ENCODE peak calls at places on chromosomes 7 and 10, in six cellular contexts. C is psoas muscle; M is left lobe of liver; V is adrenal gland; F is activated CD4-positive, CD25-positive, alpha-beta regulatory T cell treated with anti-CD3 and anti-CD28 coated beads, Interleukin-2, amount 50 U/mL, for 16 hours; G is kidney tubule cell. P is an unnamed sample.

GRCh38 chr10:22629843-22630228 is 84.5 kb downstream of the PIP4K2A start:
- DNase-seq in C (no peak), M (no peak), V (no peak), F (no peak), G (no peak), P (no peak)

GRCh38 chr10:28241766-28242399 is 61.0 kb downstream of the MPP7 start:
- DNase-seq in C (no peak), M (no peak), V (no peak), F (no peak), G (peak), P (no peak)

GRCh38 chr7:96770758-96771157 is 61.1 kb upstream of the SEM1 start:
- DNase-seq in C (no peak), M (no peak), V (no peak), F (no peak), G (no peak), P (no peak)

GRCh38 chr10:25627606-25628005 is 306.4 kb upstream of the MYO3A start:
- DNase-seq in C (no peak), M (no peak), V (no peak), F (no peak), G (no peak), P (no peak)

GRCh38 chr10:103652599-103653281 is 159.2 kb downstream of the NEURL1 start:
- DNase-seq in C (peak), M (no peak), V (no peak), F (no peak), G (no peak), P (no peak)

GRCh38 chr10:72738476-72738875 is 46.5 kb downstream of the MCU start:
- DNase-seq in C (no peak), M (no peak), V (no peak), F (no peak), G (no peak), P (no peak)

GRCh38 chr10:31751401-31752080 is 177.1 kb downstream of the ARHGAP12 start:
- DNase-seq in C (no peak), M (no peak), V (peak), F (no peak), G (no peak), P (no peak)

GRCh38 chr7:133230591-133231194 is 22.2 kb upstream of the EXOC4 start:
- DNase-seq in C (no peak), M (no peak), V (peak), F (peak), G (peak), P (peak)

GRCh38 chr7:97770845-97771244 is 39.0 kb downstream of the TAC1 start:
- DNase-seq in C (no peak), M (no peak), V (no peak), F (no peak), G (no peak), P (no peak)

GRCh38 chr10:3476640-3477448 is 304.3 kb upstream of the PITRM1 start:
- DNase-seq in C (no peak), M (no peak), V (no peak), F (no peak), G (peak), P (no peak)

GRCh38 chr7:149321978-149322541 is 60.1 kb downstream of the ZNF783 start:
- DNase-seq in C (no peak), M (no peak), V (no peak), F (no peak), G (no peak), P (no peak)

GRCh38 chr7:28405662-28406061 is 6.7 kb upstream of the CREB5 start:
- DNase-seq in C (peak), M (no peak), V (peak), F (no peak), G (peak), P (no peak)

GRCh38 chr10:100983868-100984669 is 3.2 kb downstream of the MRPL43 start:
- DNase-seq in C (peak), M (no peak), V (peak), F (no peak), G (no peak), P (no peak)